ENCODE peak calls at places on chromosomes 5 and 9, in four cellular contexts. One of them, this sample, is unnamed.

GRCh38 chr9:5388026-5388806 is 48.5 kb upstream of the RLN1 start:
- DNase-seq in A549: no peak
- DNase-seq in Panc1: no peak
- DNase-seq in HCT116: no peak
- DNase-seq in this sample: no peak

GRCh38 chr9:71285191-71285656 is 163.8 kb upstream of the TRPM3 start:
- DNase-seq in HCT116: peak
- DNase-seq in Panc1: peak
- DNase-seq in A549: peak
- DNase-seq in this sample: peak

GRCh38 chr5:65742565-65743231 is 20.7 kb downstream of the NLN start:
- DNase-seq in Panc1: no peak
- DNase-seq in A549: peak
- DNase-seq in HCT116: peak
- DNase-seq in this sample: no peak

GRCh38 chr9:108582716-108583115 is 273.1 kb downstream of the ACTL7B start:
- DNase-seq in HCT116: no peak
- DNase-seq in A549: no peak
- DNase-seq in Panc1: no peak
- DNase-seq in this sample: no peak

GRCh38 chr9:132160802-132161742 is 786 bp upstream of the NTNG2 start:
- DNase-seq in HCT116: no peak
- DNase-seq in A549: peak
- DNase-seq in Panc1: no peak
- DNase-seq in this sample: peak

GRCh38 chr5:159121061-159121460 is 21.3 kb upstream of the EBF1 start:
- DNase-seq in HCT116: no peak
- DNase-seq in Panc1: no peak
- DNase-seq in A549: no peak
- DNase-seq in this sample: no peak

GRCh38 chr9:33446507-33447403 is 638 bp downstream of the AQP3 start:
- DNase-seq in A549: peak
- DNase-seq in HCT116: no peak
- DNase-seq in Panc1: no peak
- DNase-seq in this sample: peak

GRCh38 chr9:113764572-113764971 is 111.5 kb upstream of the ZNF618 start:
- DNase-seq in Panc1: no peak
- DNase-seq in A549: no peak
- DNase-seq in HCT116: no peak
- DNase-seq in this sample: no peak

GRCh38 chr5:119275146-119275872 is 80.5 kb upstream of the TNFAIP8 start:
- DNase-seq in A549: peak
- DNase-seq in Panc1: no peak
- DNase-seq in HCT116: peak
- DNase-seq in this sample: no peak

GRCh38 chr5:160978944-160979343 is 126.9 kb upstream of the ATP10B start:
- DNase-seq in HCT116: no peak
- DNase-seq in A549: no peak
- DNase-seq in Panc1: no peak
- DNase-seq in this sample: no peak

GRCh38 chr5:181232593-181232992 is 9.5 kb downstream of the TRIM41 start:
- DNase-seq in HCT116: no peak
- DNase-seq in Panc1: no peak
- DNase-seq in A549: no peak
- DNase-seq in this sample: no peak

GRCh38 chr5:148739023-148739422 is 84.7 kb upstream of the HTR4 start:
- DNase-seq in Panc1: no peak
- DNase-seq in HCT116: no peak
- DNase-seq in A549: no peak
- DNase-seq in this sample: no peak

GRCh38 chr9:89902450-89902849 is 297.6 kb downstream of the GADD45G start:
- DNase-seq in HCT116: no peak
- DNase-seq in Panc1: no peak
- DNase-seq in A549: no peak
- DNase-seq in this sample: no peak
- TF ChIP-seq REST in HCT116: no peak
- TF ChIP-seq REST in Panc1: no peak
- TF ChIP-seq REST in A549: no peak
- TF ChIP-seq REST in this sample: no peak

GRCh38 chr5:16453609-16454008 is 12.0 kb downstream of the ZNF622 start:
- DNase-seq in A549: no peak
- DNase-seq in HCT116: no peak
- DNase-seq in Panc1: no peak
- DNase-seq in this sample: no peak
- TF ChIP-seq CTCF in A549: no peak
- TF ChIP-seq CTCF in HCT116: peak
- TF ChIP-seq CTCF in Panc1: no peak
- TF ChIP-seq CTCF in this sample: no peak

GRCh38 chr5:82387819-82388166 is 109.6 kb upstream of the RPS23 start:
- DNase-seq in Panc1: no peak
- DNase-seq in A549: no peak
- DNase-seq in HCT116: no peak
- DNase-seq in this sample: no peak

GRCh38 chr5:82386576-82386975 is 108.4 kb upstream of the RPS23 start:
- DNase-seq in A549: no peak
- DNase-seq in Panc1: no peak
- DNase-seq in HCT116: no peak
- DNase-seq in this sample: no peak

GRCh38 chr5:82381591-82381990 is 103.4 kb upstream of the RPS23 start:
- DNase-seq in A549: no peak
- DNase-seq in Panc1: no peak
- DNase-seq in HCT116: no peak
- DNase-seq in this sample: no peak

GRCh38 chr5:82387041-82387818 is 109.1 kb upstream of the RPS23 start:
- DNase-seq in HCT116: peak
- DNase-seq in Panc1: no peak
- DNase-seq in A549: peak
- DNase-seq in this sample: no peak

GRCh38 chr5:82384025-82384750 is 106.0 kb upstream of the RPS23 start:
- DNase-seq in HCT116: no peak
- DNase-seq in A549: no peak
- DNase-seq in Panc1: no peak
- DNase-seq in this sample: no peak
- H3K27ac ChIP-seq in HCT116: no peak
- H3K27ac ChIP-seq in A549: no peak
- H3K27ac ChIP-seq in Panc1: no peak
- H3K27ac ChIP-seq in this sample: no peak

DNA sequence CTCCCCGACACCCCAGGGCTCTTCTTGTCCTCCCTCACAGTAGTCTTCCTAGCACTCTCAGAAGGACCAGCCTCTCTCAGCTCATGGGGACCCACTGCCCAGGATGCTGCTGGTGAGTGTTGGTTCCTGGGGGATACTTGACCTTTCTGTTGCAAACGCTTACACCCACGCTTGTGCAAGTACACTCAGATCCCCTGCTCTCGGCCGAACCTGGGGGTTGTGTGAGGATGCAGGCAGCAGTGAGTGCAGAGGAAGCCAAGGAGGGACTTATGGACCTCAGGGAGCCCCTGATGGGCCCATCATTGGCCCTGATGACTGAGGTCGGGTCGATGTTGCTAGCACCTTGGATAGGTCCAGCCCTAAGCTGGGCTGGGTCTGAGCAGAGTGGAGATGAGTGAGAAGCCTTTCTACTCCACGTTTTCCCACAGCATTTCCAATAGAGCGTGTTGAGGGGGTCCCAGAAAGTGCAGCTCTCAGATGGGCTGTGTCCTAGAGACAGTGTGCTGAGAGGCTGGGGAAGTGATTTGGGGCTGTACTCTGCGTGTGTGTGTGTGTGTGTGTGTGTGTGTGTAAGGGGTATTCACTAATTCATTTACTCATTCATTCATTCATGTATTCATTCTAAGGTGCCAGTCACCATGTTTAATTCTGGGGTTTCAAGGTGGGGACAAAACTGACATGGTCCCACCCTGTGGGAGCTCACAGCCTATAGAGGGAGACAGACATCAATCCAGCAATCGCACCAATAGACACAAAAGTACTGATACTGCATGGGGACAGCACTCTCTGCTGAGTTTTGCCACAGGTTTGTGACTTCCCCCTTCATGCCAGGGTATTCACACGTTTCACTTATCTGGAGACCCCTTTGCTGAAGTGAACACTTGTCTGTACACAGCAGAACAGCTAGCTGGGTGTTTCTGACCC is 25.2 kb upstream of the PITX1 start:
- DNase-seq in HCT116: no peak
- DNase-seq in Panc1: no peak
- DNase-seq in A549: no peak
- DNase-seq in this sample: no peak
- TF ChIP-seq REST in HCT116: no peak
- TF ChIP-seq REST in Panc1: peak
- TF ChIP-seq REST in A549: no peak
- TF ChIP-seq REST in this sample: no peak

DNA sequence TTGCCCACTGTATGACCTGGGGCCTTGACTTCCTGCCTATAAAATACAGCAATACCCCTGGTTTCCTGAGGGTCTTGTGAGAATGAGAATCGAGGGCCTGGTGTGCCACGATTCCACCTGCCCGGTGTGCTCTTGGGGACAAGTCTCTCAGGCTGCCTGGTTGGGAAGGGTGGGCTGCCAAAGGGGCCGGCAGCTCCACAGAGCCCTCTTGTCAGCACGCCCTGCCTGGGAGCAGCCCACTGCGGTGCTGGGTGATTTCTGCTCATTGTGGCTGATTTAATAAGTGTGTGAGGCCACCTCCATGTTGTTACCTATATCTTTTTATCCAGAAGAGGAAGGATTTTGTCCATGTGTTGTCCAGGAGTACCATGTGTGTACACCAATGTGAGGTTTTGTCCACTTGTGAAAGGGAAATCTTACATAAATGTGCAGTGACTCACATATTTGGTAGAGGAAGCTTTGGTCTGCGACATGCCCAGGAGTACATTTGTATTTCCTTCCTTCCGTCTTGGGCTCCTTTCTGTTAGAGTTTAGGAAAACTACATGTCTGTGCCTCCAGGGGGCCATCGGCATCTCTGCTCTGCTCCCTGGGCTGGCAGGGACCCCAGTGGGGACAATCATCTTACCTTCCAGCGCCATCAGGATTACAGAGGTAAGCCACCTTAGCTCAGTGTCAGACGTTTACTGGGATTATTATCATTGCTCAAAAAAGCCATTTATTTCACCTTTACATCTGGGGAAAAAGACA is 108.6 kb downstream of the PHF2 start:
- DNase-seq in A549: no peak
- DNase-seq in Panc1: no peak
- DNase-seq in HCT116: no peak
- DNase-seq in this sample: no peak
- TF ChIP-seq CTCF in A549: no peak
- TF ChIP-seq CTCF in Panc1: peak
- TF ChIP-seq CTCF in HCT116: peak
- TF ChIP-seq CTCF in this sample: no peak

GRCh38 chr9:72383978-72384709 is 19.1 kb upstream of the ZFAND5 start:
- DNase-seq in A549: peak
- DNase-seq in Panc1: no peak
- DNase-seq in HCT116: no peak
- DNase-seq in this sample: no peak

GRCh38 chr9:72382405-72382804 is 17.4 kb upstream of the ZFAND5 start:
- DNase-seq in Panc1: no peak
- DNase-seq in A549: no peak
- DNase-seq in HCT116: no peak
- DNase-seq in this sample: no peak

GRCh38 chr9:72386186-72386585 is 21.2 kb upstream of the ZFAND5 start:
- DNase-seq in A549: no peak
- DNase-seq in HCT116: no peak
- DNase-seq in Panc1: no peak
- DNase-seq in this sample: no peak

DNA sequence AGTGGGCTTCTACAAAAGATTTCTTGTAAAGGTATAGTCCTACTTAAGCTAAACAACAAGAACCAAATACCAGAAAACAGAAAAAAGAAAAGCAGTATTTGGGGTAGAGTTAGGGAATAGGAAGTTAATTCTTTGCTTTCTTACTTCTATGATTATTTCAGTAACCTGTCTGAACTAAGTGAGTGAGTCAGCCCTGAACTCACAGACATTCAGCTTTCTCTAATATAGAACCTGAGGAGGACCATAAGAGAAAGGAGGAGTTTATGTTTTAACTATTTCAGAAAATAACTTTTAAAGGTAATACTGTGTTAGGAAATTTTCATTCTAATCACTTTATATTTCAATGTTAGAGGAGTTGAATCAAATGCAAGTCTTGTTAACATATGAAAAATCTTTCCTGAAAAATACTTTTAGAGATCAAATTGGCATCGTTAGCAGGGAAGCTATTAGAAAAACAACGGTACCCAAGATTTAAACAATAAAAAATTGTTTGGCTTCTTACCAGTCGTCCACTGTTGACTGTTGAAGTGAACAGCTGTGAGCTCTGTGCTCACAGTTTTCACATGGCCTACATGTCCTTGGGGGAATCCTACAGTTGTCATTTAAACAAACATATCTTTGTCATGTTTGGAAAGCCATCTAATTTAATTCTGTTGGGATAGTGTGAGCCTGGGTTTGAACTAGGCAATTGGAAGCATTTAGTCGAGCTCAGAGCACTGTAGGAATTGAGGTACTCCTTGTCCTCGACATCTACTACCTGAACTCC is 19.9 kb upstream of the ZFAND5 start:
- DNase-seq in Panc1: no peak
- DNase-seq in A549: no peak
- DNase-seq in HCT116: no peak
- DNase-seq in this sample: no peak
- H3K27ac ChIP-seq in Panc1: peak
- H3K27ac ChIP-seq in A549: peak
- H3K27ac ChIP-seq in HCT116: no peak
- H3K27ac ChIP-seq in this sample: no peak